ENCODE peak calls at places on chromosomes 5 and 9, in six cellular contexts. V is EL; H is activated CD4-positive, CD25-positive, alpha-beta regulatory T cell; B is stimulated activated CD8-positive, alpha-beta memory T cell treated with anti-CD3 and anti-CD28 coated beads, Interleukin-4, amount 100 ng/mL, for 1 hour; L is H9; T is activated gamma-delta T cell. F is an unnamed sample.

GRCh38 chr9:127983847-127984289 is 3.1 kb upstream of the EEIG1 start:
- DNase-seq in V (no peak), H (no peak), B (no peak), L (no peak), T (no peak), F (no peak)

GRCh38 chr9:114017741-114018715 is 60.1 kb downstream of the AMBP start:
- DNase-seq in V (no peak), H (no peak), B (no peak), L (no peak), T (no peak), F (no peak)

GRCh38 chr9:125960631-125961030 is 213.5 kb downstream of the PBX3 start:
- DNase-seq in V (no peak), H (no peak), B (no peak), L (no peak), T (no peak), F (no peak)

GRCh38 chr9:21605489-21605931 is 123.4 kb upstream of the IFNE start:
- DNase-seq in V (peak; percentile 75), H (no peak), B (no peak), L (no peak), T (no peak), F (no peak)

GRCh38 chr9:136007276-136007675 is 46.1 kb upstream of the UBAC1 start:
- DNase-seq in V (no peak), H (no peak), B (no peak), L (no peak), T (no peak), F (peak; percentile 39)

GRCh38 chr9:82993856-82994605 is 68.9 kb downstream of the RASEF start:
- DNase-seq in V (no peak), H (no peak), B (no peak), L (no peak), T (no peak), F (no peak)

GRCh38 chr5:117504245-117504644 is 929.6 kb upstream of the SEMA6A start:
- DNase-seq in V (no peak), H (no peak), B (no peak), L (no peak), T (no peak), F (no peak)

GRCh38 chr5:33343661-33344327 is 97.0 kb upstream of the TARS1 start:
- DNase-seq in V (peak; percentile 88), H (no peak), B (no peak), L (no peak), T (no peak), F (no peak)

GRCh38 chr9:12903316-12903715 is 128.5 kb downstream of the LURAP1L start:
- DNase-seq in V (no peak), H (no peak), B (no peak), L (no peak), T (no peak), F (no peak)

GRCh38 chr9:130878295-130878694 is 18.3 kb downstream of the QRFP start:
- DNase-seq in V (no peak), H (no peak), B (no peak), L (no peak), T (no peak), F (no peak)

GRCh38 chr9:98795970-98796363 is 388 bp downstream of the ANKS6 start:
- DNase-seq in V (no peak), H (no peak), B (no peak), L (no peak), T (peak; percentile 26), F (peak; percentile 92)

GRCh38 chr9:129803679-129804065 is 688 bp downstream of the TOR1B start:
- DNase-seq in V (no peak), H (no peak), B (no peak), L (no peak), T (no peak), F (no peak)

GRCh38 chr9:114561771-114562170 is 25.8 kb upstream of the ATP6V1G1 start:
- DNase-seq in V (no peak), H (no peak), B (no peak), L (no peak), T (no peak), F (no peak)

GRCh38 chr9:110303136-110303535 is 34.5 kb downstream of the TXNDC8 start:
- DNase-seq in V (peak; percentile 50), H (no peak), B (no peak), L (no peak), T (no peak), F (no peak)

GRCh38 chr5:111224561-111224989 is 391 bp downstream of the CAMK4 start:
- DNase-seq in V (no peak), H (peak; percentile 16), B (no peak), L (no peak), T (no peak), F (no peak)

GRCh38 chr9:113375057-113376023 is 1.4 kb downstream of the HDHD3 start:
- DNase-seq in V (peak; percentile 21), H (no peak), B (no peak), L (no peak), T (no peak), F (no peak)

GRCh38 chr9:755454-756381 is 85.8 kb upstream of the DMRT1 start:
- DNase-seq in V (peak; percentile 96), H (no peak), B (no peak), L (no peak), T (no peak), F (peak; percentile 37)

GRCh38 chr9:16105576-16105975 is 552.7 kb downstream of the CCDC171 start:
- DNase-seq in V (no peak), H (no peak), B (no peak), L (no peak), T (no peak), F (no peak)

GRCh38 chr9:69174645-69175487 is 789 bp downstream of the TJP2 start:
- DNase-seq in V (peak; percentile 96), H (no peak), B (no peak), L (peak; percentile 55), T (no peak), F (peak; percentile 58)

GRCh38 chr9:91978739-91979414 is 28.8 kb upstream of the ROR2 start:
- DNase-seq in V (peak; percentile 91), H (no peak), B (no peak), L (peak; percentile 61), T (no peak), F (no peak)

GRCh38 chr9:86315088-86315487 is 32.8 kb upstream of the ISCA1 start:
- DNase-seq in V (peak; percentile 8), H (no peak), B (no peak), L (no peak), T (no peak), F (no peak)